ENCODE peak calls at places on chromosomes 1 and 21, in six cellular contexts. F, U, R, E, C and M are unnamed samples.
A peak's percentile ranks its signal among the peaks of the same experiment; 100 is the strongest.

GRCh38 chr1:207890136-207890738 is 20.7 kb downstream of the CD34 start:
- DNase-seq in C (no peak), U (no peak), R (peak; percentile 38), E (peak; percentile 67), F (peak; percentile 62), M (no peak)

GRCh38 chr1:201042663-201043461 is 19.3 kb upstream of the KIF21B start:
- DNase-seq in C (peak; percentile 9), U (peak; percentile 65), E (peak; percentile 70), R (peak; percentile 72), F (peak; percentile 48), M (peak; percentile 38)

GRCh38 chr21:44353200-44353970 is at the start of gene TRPM2:
- DNase-seq in C (no peak), F (peak; percentile 45), R (peak; percentile 52), U (no peak), E (no peak), M (no peak)

GRCh38 chr1:36089393-36090121 is 865 bp downstream of the ADPRS start:
- DNase-seq in R (peak; percentile 27), F (peak; percentile 46), U (no peak), E (peak; percentile 58), C (no peak), M (peak; percentile 55)

GRCh38 chr1:172431721-172432192 is 11.3 kb downstream of the C1orf105 start:
- DNase-seq in E (no peak), F (no peak), R (peak; percentile 75), C (no peak), U (no peak), M (no peak)

GRCh38 chr21:33162436-33162921 is 67.3 kb upstream of the IFNAR2 start:
- DNase-seq in C (no peak), U (no peak), F (no peak), R (no peak), E (no peak), M (no peak)

GRCh38 chr1:232329103-232329788 is 300.7 kb downstream of the SIPA1L2 start:
- DNase-seq in U (no peak), F (no peak), E (no peak), C (no peak), R (no peak), M (no peak)

GRCh38 chr1:150466964-150467363 is 20.3 kb upstream of the TARS2 start:
- DNase-seq in E (no peak), R (no peak), F (no peak), U (no peak), C (no peak), M (no peak)

GRCh38 chr1:87334351-87335174 is 5.9 kb downstream of the LMO4 start:
- DNase-seq in R (peak; percentile 16), F (peak; percentile 26), E (peak; percentile 36), U (no peak), C (no peak), M (peak; percentile 62)

GRCh38 chr1:51313961-51314777 is 16.2 kb downstream of the TTC39A start:
- DNase-seq in R (peak; percentile 35), E (peak; percentile 87), F (peak; percentile 69), C (no peak), U (no peak), M (no peak)

GRCh38 chr1:236181059-236181458 is 38.7 kb downstream of the GPR137B start:
- DNase-seq in E (peak; percentile 33), F (no peak), R (no peak), U (no peak), C (no peak), M (no peak)

GRCh38 chr1:89889336-89889640 is 68.5 kb downstream of the LRRC8D start:
- DNase-seq in C (no peak), R (no peak), F (no peak), E (peak; percentile 39), U (no peak), M (no peak)

GRCh38 chr1:176803042-176803441 is 340.1 kb downstream of the PAPPA2 start:
- DNase-seq in C (no peak), E (no peak), R (no peak), F (no peak), U (no peak), M (no peak)

GRCh38 chr1:58409826-58410225 is 136.7 kb downstream of the OMA1 start:
- DNase-seq in E (peak; percentile 27), C (no peak), R (no peak), U (no peak), F (no peak), M (no peak)

GRCh38 chr1:64173300-64173940 is 30.0 kb upstream of the UBE2U start:
- DNase-seq in E (no peak), F (no peak), R (no peak), C (no peak), U (no peak), M (no peak)

GRCh38 chr1:238690415-238690814 is 696.0 kb upstream of the CHRM3 start:
- DNase-seq in R (no peak), F (no peak), C (no peak), U (no peak), E (peak; percentile 35), M (no peak)

GRCh38 chr1:196114193-196114592 is 494.0 kb downstream of the KCNT2 start:
- DNase-seq in E (peak; percentile 57), R (no peak), U (no peak), C (no peak), F (no peak), M (no peak)

GRCh38 chr1:16605532-16605931 is 7.8 kb downstream of the NBPF1 start:
- DNase-seq in U (no peak), C (no peak), E (no peak), R (no peak), F (no peak), M (no peak)

GRCh38 chr1:81756872-81757271 is 43.9 kb upstream of the ADGRL2 start:
- DNase-seq in F (no peak), R (no peak), E (peak; percentile 6), U (no peak), C (no peak), M (no peak)

GRCh38 chr1:154436433-154436832 is 31.3 kb downstream of the IL6R start:
- DNase-seq in E (no peak), C (no peak), R (no peak), U (no peak), F (no peak), M (no peak)

GRCh38 chr1:155834296-155834926 is 22.6 kb downstream of the GON4L start:
- DNase-seq in U (no peak), C (no peak), R (no peak), E (peak; percentile 70), F (no peak), M (peak; percentile 62)

GRCh38 chr1:233613252-233614172 is at the start of gene KCNK1:
- DNase-seq in U (peak; percentile 83), E (peak; percentile 65), C (no peak), F (peak; percentile 71), R (peak; percentile 85), M (no peak)

GRCh38 chr1:187203257-187203656 is 374.5 kb downstream of the PLA2G4A start:
- DNase-seq in C (no peak), F (peak; percentile 32), E (peak; percentile 45), R (no peak), U (peak; percentile 57), M (no peak)

GRCh38 chr1:93768380-93768863 is 86.8 kb upstream of the BCAR3 start:
- DNase-seq in U (no peak), E (no peak), R (no peak), F (no peak), C (no peak), M (no peak)

GRCh38 chr1:81111818-81112217 is 688.9 kb upstream of the ADGRL2 start:
- DNase-seq in C (no peak), F (no peak), E (peak; percentile 75), U (no peak), R (no peak), M (no peak)

GRCh38 chr1:9852410-9853301 is 28.9 kb upstream of the CLSTN1 start:
- DNase-seq in F (no peak), E (peak; percentile 59), C (no peak), U (no peak), R (no peak), M (no peak)

GRCh38 chr1:119285482-119285881 is 83.1 kb upstream of the HAO2 start:
- DNase-seq in R (no peak), E (peak; percentile 79), F (peak; percentile 23), C (no peak), U (no peak), M (no peak)

GRCh38 chr1:91513160-91513559 is 12.5 kb downstream of the CDC7 start:
- DNase-seq in R (no peak), C (no peak), U (no peak), F (no peak), E (peak; percentile 52), M (no peak)

GRCh38 chr1:168428063-168428731 is 115.6 kb downstream of the XCL2 start:
- DNase-seq in C (no peak), F (no peak), U (no peak), E (no peak), R (no peak), M (no peak)

GRCh38 chr1:23562138-23562819 is 3.0 kb upstream of the ID3 start:
- DNase-seq in E (peak; percentile 99), U (peak; percentile 90), F (peak; percentile 91), R (peak; percentile 93), C (peak; percentile 34), M (peak; percentile 82)

GRCh38 chr1:115112496-115113375 is 23.4 kb upstream of the TSPAN2 start:
- DNase-seq in C (no peak), R (peak; percentile 38), U (peak; percentile 6), E (no peak), F (peak; percentile 31), M (peak; percentile 54)

GRCh38 chr1:36582066-36582755 is 99.5 kb upstream of the CSF3R start:
- DNase-seq in F (no peak), E (no peak), U (no peak), C (no peak), R (no peak), M (no peak)

GRCh38 chr1:112237983-112238515 is 158.0 kb upstream of the CTTNBP2NL start:
- DNase-seq in F (no peak), C (no peak), U (no peak), R (peak; percentile 29), E (no peak), M (no peak)

GRCh38 chr1:100989306-100990077 is 36.1 kb downstream of the DPH5 start:
- DNase-seq in U (no peak), R (no peak), E (peak; percentile 94), C (no peak), F (no peak), M (no peak)

GRCh38 chr21:46285761-46286667 is at the start of gene YBEY:
- DNase-seq in U (peak; percentile 81), F (peak; percentile 88), R (peak; percentile 93), C (peak; percentile 52), E (peak; percentile 91), M (peak; percentile 92)
- TF ChIP-seq POLR2A in U (no peak), F (peak; percentile 63), R (peak; percentile 88), C (peak; percentile 57), E (peak; percentile 71), M (peak; percentile 84)

GRCh38 chr1:21338568-21339401 is 48.5 kb upstream of the ECE1 start:
- DNase-seq in U (no peak), R (peak; percentile 75), F (peak; percentile 60), E (peak; percentile 93), C (no peak), M (no peak)
- TF ChIP-seq POLR2A in U (no peak), R (no peak), F (no peak), E (no peak), C (no peak), M (no peak)

GRCh38 chr1:191022856-191023255 is 545.2 kb upstream of the BRINP3 start:
- DNase-seq in E (peak; percentile 57), R (no peak), F (no peak), U (no peak), C (no peak), M (no peak)
- TF ChIP-seq POLR2A in E (no peak), R (no peak), F (no peak), U (no peak), C (no peak), M (no peak)

GRCh38 chr1:225467193-225468020 is 39.6 kb upstream of the LBR start:
- DNase-seq in R (peak; percentile 81), F (peak; percentile 56), C (peak; percentile 60), E (no peak), U (no peak), M (peak; percentile 63)
- TF ChIP-seq POLR2A in R (peak; percentile 72), F (no peak), C (peak; percentile 35), E (no peak), U (no peak), M (peak; percentile 88)

GRCh38 chr1:212138441-212138840 is 102.9 kb downstream of the DTL start:
- DNase-seq in F (no peak), E (no peak), U (no peak), R (no peak), C (no peak), M (no peak)
- TF ChIP-seq POLR2A in F (no peak), E (no peak), U (no peak), R (no peak), C (no peak), M (no peak)